ENCODE peak calls at places on chromosomes 7 and 10, in five cellular contexts. E is astrocyte; L is thoracic aorta; K is CD8-positive, alpha-beta T cell; U is astrocyte of the spinal cord. T is an unnamed sample.
A peak's percentile ranks its signal among the peaks of the same experiment; 100 is the strongest.

GRCh38 chr10:1551636-1552338 is 185.5 kb downstream of the ADARB2 start:
- DNase-seq in E (no peak), L (no peak), K (no peak), U (no peak), T (no peak)

GRCh38 chr7:121992046-121992445 is 119.1 kb downstream of the PTPRZ1 start:
- DNase-seq in E (no peak), L (no peak), K (no peak), U (no peak), T (no peak)

GRCh38 chr7:16975712-16976111 is 93.9 kb upstream of the AGR3 start:
- DNase-seq in E (no peak), L (no peak), K (no peak), U (no peak), T (no peak)

GRCh38 chr10:60480865-60481563 is 91.3 kb upstream of the ANK3 start:
- DNase-seq in E (peak; percentile 87), L (peak; percentile 2), K (no peak), U (peak; percentile 85), T (peak; percentile 94)

GRCh38 chr10:21202766-21203457 is 305.8 kb upstream of the NEBL start:
- DNase-seq in E (no peak), L (no peak), K (no peak), U (no peak), T (peak; percentile 5)

GRCh38 chr7:151233111-151233701 is 923 bp downstream of the CHPF2 start:
- DNase-seq in E (peak; percentile 79), L (peak; percentile 59), K (peak; percentile 53), U (peak; percentile 74), T (peak; percentile 92)

GRCh38 chr10:23630880-23631279 is 192.0 kb downstream of the OTUD1 start:
- DNase-seq in E (no peak), L (no peak), K (no peak), U (no peak), T (no peak)

GRCh38 chr7:16080131-16080530 is 341.2 kb downstream of the CRPPA start:
- DNase-seq in E (no peak), L (no peak), K (no peak), U (no peak), T (no peak)

GRCh38 chr7:156383526-156383925 is 257.0 kb upstream of the RNF32 start:
- DNase-seq in E (no peak), L (no peak), K (no peak), U (no peak), T (no peak)

GRCh38 chr7:111098011-111098925 is 7.3 kb downstream of the LRRN3 start:
- DNase-seq in E (no peak), L (no peak), K (peak; percentile 34), U (peak; percentile 64), T (no peak)

GRCh38 chr10:75403144-75404022 is 1.8 kb upstream of the ZNF503 start:
- DNase-seq in E (no peak), L (no peak), K (no peak), U (peak; percentile 30), T (no peak)

GRCh38 chr10:99832439-99832838 is 50.0 kb downstream of the ABCC2 start:
- DNase-seq in E (no peak), L (no peak), K (no peak), U (no peak), T (no peak)

GRCh38 chr10:114437456-114438292 is 33.4 kb upstream of the AFAP1L2 start:
- DNase-seq in E (no peak), L (no peak), K (no peak), U (peak; percentile 31), T (peak; percentile 33)

GRCh38 chr10:75202321-75203096 is 8.1 kb upstream of the VDAC2 start:
- DNase-seq in E (peak; percentile 46), L (peak; percentile 24), K (no peak), U (peak; percentile 41), T (peak; percentile 88)

GRCh38 chr10:8050561-8051108 is 3.9 kb upstream of the GATA3 start:
- DNase-seq in E (no peak), L (no peak), K (no peak), U (peak; percentile 48), T (no peak)

GRCh38 chr7:128453836-128454804 is 1.6 kb upstream of the HILPDA start:
- DNase-seq in E (peak; percentile 87), L (peak; percentile 79), K (no peak), U (peak; percentile 90), T (peak; percentile 87)

GRCh38 chr10:107398115-107398514 is 233.6 kb upstream of the SORCS1 start:
- DNase-seq in E (no peak), L (no peak), K (no peak), U (no peak), T (no peak)

GRCh38 chr7:121081327-121081936 is 92.9 kb downstream of the CPED1 start:
- DNase-seq in E (peak; percentile 53), L (no peak), K (no peak), U (peak; percentile 82), T (peak; percentile 87)

GRCh38 chr7:44097064-44097932 is 6.8 kb upstream of the AEBP1 start:
- DNase-seq in E (no peak), L (no peak), K (no peak), U (no peak), T (no peak)

GRCh38 chr7:85748861-85749260 is 562.0 kb upstream of the SEMA3D start:
- DNase-seq in E (no peak), L (no peak), K (no peak), U (no peak), T (no peak)

GRCh38 chr7:107999814-108000560 is 3.0 kb downstream of the LAMB1 start:
- DNase-seq in E (peak; percentile 84), L (no peak), K (no peak), U (peak; percentile 62), T (peak; percentile 47)

GRCh38 chr10:117552156-117552620 is 9.6 kb downstream of the EMX2 start:
- DNase-seq in E (no peak), L (no peak), K (no peak), U (no peak), T (peak; percentile 9)

GRCh38 chr10:80772596-80772995 is 234.9 kb downstream of the SH2D4B start:
- DNase-seq in E (no peak), L (no peak), K (no peak), U (no peak), T (no peak)

GRCh38 chr10:80767940-80768339 is 230.2 kb downstream of the SH2D4B start:
- DNase-seq in E (no peak), L (no peak), K (no peak), U (no peak), T (no peak)

GRCh38 chr10:80769700-80770160 is 232.0 kb downstream of the SH2D4B start:
- DNase-seq in E (no peak), L (no peak), K (no peak), U (no peak), T (no peak)

DNA sequence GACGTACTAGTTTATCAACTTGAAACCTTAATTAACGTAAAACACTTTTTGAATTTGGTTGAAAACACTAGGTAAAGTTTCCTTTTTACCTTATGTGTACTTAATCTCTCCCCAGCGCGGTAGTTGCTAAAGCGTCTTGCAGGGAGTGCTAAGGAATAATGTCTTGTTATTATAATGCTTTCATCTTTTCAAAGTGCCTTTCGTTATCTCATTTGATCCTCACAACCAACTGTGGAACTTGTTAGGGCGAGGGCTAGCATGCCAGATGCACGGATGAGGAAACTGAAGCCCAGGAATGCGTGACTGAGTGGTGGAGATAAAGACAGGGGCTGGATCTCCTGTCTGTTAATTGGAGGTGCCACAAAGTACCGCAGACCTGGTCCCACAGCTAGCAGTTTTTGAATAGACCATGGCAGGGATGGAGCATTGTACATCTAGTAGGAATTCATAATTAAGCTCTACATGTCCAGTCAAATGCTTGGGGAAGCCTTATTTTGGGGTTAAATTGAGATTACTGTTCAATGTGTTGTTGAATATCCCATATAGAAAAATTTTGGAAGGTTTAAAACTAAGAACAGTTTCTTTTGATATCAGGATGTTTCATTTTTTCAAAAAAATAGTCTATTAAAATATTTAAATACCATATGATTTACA is 234.3 kb downstream of the SH2D4B start:
- DNase-seq in E (no peak), L (no peak), K (no peak), U (no peak), T (no peak)
- H3K4me3 ChIP-seq in E (no peak overlapping the region), L (no peak overlapping the region), K (no peak overlapping the region), U (no peak overlapping the region), T (no peak overlapping the region)

DNA sequence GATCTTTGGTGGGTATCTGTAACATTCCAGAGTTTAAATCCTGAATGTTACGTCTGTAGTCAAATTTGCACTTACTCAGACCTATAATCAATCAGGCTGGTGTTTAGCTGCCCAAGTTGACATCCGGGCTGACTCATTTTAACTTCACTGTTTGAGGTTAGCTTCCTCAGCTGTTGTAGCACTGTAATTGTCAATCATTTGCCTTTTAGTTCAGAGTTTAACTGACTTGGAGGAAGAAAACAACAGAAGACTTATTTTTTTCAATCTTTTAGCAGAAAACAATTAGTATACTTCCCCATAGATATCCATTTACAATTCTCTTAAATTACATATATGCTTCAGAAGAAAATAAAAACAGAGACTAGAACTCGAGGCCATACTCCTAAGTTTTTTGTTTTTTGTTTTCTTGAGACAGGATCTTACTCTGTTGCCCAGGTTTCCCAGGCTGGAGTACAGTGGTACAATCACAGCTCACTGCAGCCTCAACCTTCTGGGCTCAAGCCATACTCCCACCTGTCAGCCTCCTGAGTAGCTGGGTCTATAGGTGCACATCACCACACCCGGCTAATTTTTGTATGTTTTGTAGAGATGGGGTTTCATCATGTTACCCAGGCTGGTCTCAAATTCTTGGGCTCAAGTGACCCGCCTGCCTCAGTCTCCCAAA is 38.5 kb upstream of the LRRC17 start:
- DNase-seq in E (peak; percentile 99), L (no peak), K (no peak), U (peak; percentile 95), T (peak; percentile 77)
- TF ChIP-seq CTCF in E (no peak), L (no peak), K (no peak), U (no peak), T (no peak)

GRCh38 chr10:84423729-84424128 is 95.3 kb downstream of the CCSER2 start:
- DNase-seq in E (no peak), L (no peak), K (no peak), U (no peak), T (peak; percentile 44)

GRCh38 chr10:84427903-84428650 is 99.7 kb downstream of the CCSER2 start:
- DNase-seq in E (peak; percentile 41), L (no peak), K (no peak), U (peak; percentile 38), T (no peak)

GRCh38 chr10:84429926-84430520 is 101.6 kb downstream of the CCSER2 start:
- DNase-seq in E (no peak), L (no peak), K (peak; percentile 45), U (peak; percentile 43), T (no peak)

GRCh38 chr10:84428711-84429110 is 100.3 kb downstream of the CCSER2 start:
- DNase-seq in E (no peak), L (no peak), K (no peak), U (no peak), T (no peak)

GRCh38 chr10:84424731-84425165 is 96.4 kb downstream of the CCSER2 start:
- DNase-seq in E (peak; percentile 98), L (peak; percentile 67), K (no peak), U (peak; percentile 97), T (peak; percentile 94)
- H3K4me3 ChIP-seq in E (peak overlapping the region; percentile 68), L (peak overlapping the region; percentile 69), K (no peak overlapping the region), U (peak overlapping the region; percentile 1), T (peak overlapping the region; percentile 21)

DNA sequence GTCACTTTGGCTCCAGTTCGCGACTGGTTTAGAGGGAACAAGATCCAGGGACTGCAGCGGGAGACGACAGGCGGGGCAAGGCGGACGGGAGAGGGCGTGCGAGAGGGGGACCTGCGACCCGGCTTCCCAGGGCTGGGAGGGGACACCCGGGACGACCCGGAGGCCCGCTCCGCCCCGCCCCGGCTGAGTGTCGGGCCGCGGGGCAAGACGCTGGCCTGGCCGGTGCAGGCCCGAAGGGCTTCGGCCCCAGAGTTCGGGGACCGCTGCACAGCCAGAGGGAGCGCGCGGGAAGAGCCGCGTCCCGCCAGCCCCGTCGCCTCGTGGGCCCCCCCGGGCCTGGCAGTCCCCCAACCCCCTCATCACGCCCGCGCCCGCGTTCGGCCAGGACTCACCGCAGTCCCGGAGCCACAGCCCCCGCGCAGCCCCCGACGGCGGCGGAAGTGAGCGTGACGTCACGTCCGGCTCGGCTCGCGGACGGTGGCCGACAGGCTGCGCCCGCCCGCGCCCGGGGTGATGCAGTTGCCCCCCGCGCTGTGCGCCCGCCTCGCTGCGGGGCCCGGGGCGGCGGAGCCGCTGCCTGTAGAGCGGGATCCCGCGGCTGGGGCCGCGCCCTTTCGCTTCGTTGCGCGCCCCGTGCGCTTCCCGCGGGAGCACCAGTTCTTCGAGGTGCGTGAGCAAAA is at the start of the genes TUBGCP2 and ZNF511:
- DNase-seq in E (peak; percentile 70), L (peak; percentile 45), K (peak; percentile 86), U (peak; percentile 84), T (peak; percentile 84)
- TF ChIP-seq CTCF in E (no peak), L (no peak), K (no peak), U (peak; percentile 35), T (no peak)